ENCODE peak calls at places on chromosome 1, in seven cellular contexts. One of them, this sample, is unnamed.

GRCh38 chr1:234760303-234760723 is 150.3 kb upstream of the IRF2BP2 start:
- DNase-seq in T-helper 9 cell: no peak
- DNase-seq in tibial artery: no peak
- DNase-seq in body of pancreas: no peak
- DNase-seq in T-helper 2 cell: no peak
- DNase-seq in HuH-7.5: no peak
- DNase-seq in OCI-M1: no peak
- DNase-seq in this sample: no peak

GRCh38 chr1:86155061-86155806 is 1.3 kb downstream of the COL24A1 start:
- DNase-seq in T-helper 9 cell: no peak
- DNase-seq in tibial artery: peak
- DNase-seq in body of pancreas: peak
- DNase-seq in T-helper 2 cell: no peak
- DNase-seq in HuH-7.5: no peak
- DNase-seq in OCI-M1: no peak
- DNase-seq in this sample: no peak

GRCh38 chr1:201466492-201466891 is 2.5 kb downstream of the PHLDA3 start:
- DNase-seq in T-helper 9 cell: no peak
- DNase-seq in tibial artery: no peak
- DNase-seq in body of pancreas: no peak
- DNase-seq in T-helper 2 cell: no peak
- DNase-seq in HuH-7.5: no peak
- DNase-seq in OCI-M1: no peak
- DNase-seq in this sample: no peak

GRCh38 chr1:150484861-150485260 is 2.4 kb upstream of the TARS2 start:
- DNase-seq in T-helper 9 cell: no peak
- DNase-seq in tibial artery: no peak
- DNase-seq in body of pancreas: peak
- DNase-seq in T-helper 2 cell: no peak
- DNase-seq in HuH-7.5: no peak
- DNase-seq in OCI-M1: peak
- DNase-seq in this sample: no peak

GRCh38 chr1:167429612-167430011 is 88.7 kb downstream of the CD247 start:
- DNase-seq in T-helper 9 cell: no peak
- DNase-seq in tibial artery: no peak
- DNase-seq in body of pancreas: no peak
- DNase-seq in T-helper 2 cell: no peak
- DNase-seq in HuH-7.5: no peak
- DNase-seq in OCI-M1: no peak
- DNase-seq in this sample: no peak

GRCh38 chr1:21294266-21295058 is 4.2 kb upstream of the ECE1 start:
- DNase-seq in T-helper 9 cell: peak
- DNase-seq in tibial artery: no peak
- DNase-seq in body of pancreas: no peak
- DNase-seq in T-helper 2 cell: peak
- DNase-seq in HuH-7.5: no peak
- DNase-seq in OCI-M1: no peak
- DNase-seq in this sample: peak

GRCh38 chr1:180235077-180235501 is 5.0 kb downstream of the LHX4 start:
- DNase-seq in T-helper 9 cell: no peak
- DNase-seq in tibial artery: no peak
- DNase-seq in body of pancreas: no peak
- DNase-seq in T-helper 2 cell: no peak
- DNase-seq in HuH-7.5: no peak
- DNase-seq in OCI-M1: no peak
- DNase-seq in this sample: no peak

GRCh38 chr1:17419626-17420328 is 19.7 kb downstream of the RCC2 start:
- DNase-seq in T-helper 9 cell: peak
- DNase-seq in tibial artery: peak
- DNase-seq in body of pancreas: peak
- DNase-seq in T-helper 2 cell: peak
- DNase-seq in HuH-7.5: peak
- DNase-seq in OCI-M1: peak
- DNase-seq in this sample: peak

GRCh38 chr1:75522389-75522788 is 88.5 kb downstream of the SLC44A5 start:
- DNase-seq in T-helper 9 cell: no peak
- DNase-seq in tibial artery: no peak
- DNase-seq in body of pancreas: no peak
- DNase-seq in T-helper 2 cell: no peak
- DNase-seq in HuH-7.5: no peak
- DNase-seq in OCI-M1: no peak
- DNase-seq in this sample: no peak

GRCh38 chr1:97488505-97488904 is 432.3 kb downstream of the DPYD start:
- DNase-seq in T-helper 9 cell: no peak
- DNase-seq in tibial artery: no peak
- DNase-seq in body of pancreas: no peak
- DNase-seq in T-helper 2 cell: no peak
- DNase-seq in HuH-7.5: no peak
- DNase-seq in OCI-M1: peak
- DNase-seq in this sample: no peak

GRCh38 chr1:58932820-58933598 is 149.2 kb upstream of the JUN start:
- DNase-seq in T-helper 9 cell: no peak
- DNase-seq in tibial artery: no peak
- DNase-seq in body of pancreas: peak
- DNase-seq in T-helper 2 cell: no peak
- DNase-seq in HuH-7.5: peak
- DNase-seq in OCI-M1: no peak
- DNase-seq in this sample: no peak

GRCh38 chr1:100360790-100361232 is 8.5 kb downstream of the CDC14A start:
- DNase-seq in T-helper 9 cell: no peak
- DNase-seq in tibial artery: peak
- DNase-seq in body of pancreas: peak
- DNase-seq in T-helper 2 cell: no peak
- DNase-seq in HuH-7.5: no peak
- DNase-seq in OCI-M1: peak
- DNase-seq in this sample: no peak

GRCh38 chr1:41915786-41916571 is 2.7 kb downstream of the HIVEP3 start:
- DNase-seq in T-helper 9 cell: no peak
- DNase-seq in tibial artery: no peak
- DNase-seq in body of pancreas: peak
- DNase-seq in T-helper 2 cell: no peak
- DNase-seq in HuH-7.5: no peak
- DNase-seq in OCI-M1: no peak
- DNase-seq in this sample: no peak

GRCh38 chr1:113073457-113073950 is 506 bp downstream of the LRIG2 start:
- DNase-seq in T-helper 9 cell: no peak
- DNase-seq in tibial artery: peak
- DNase-seq in body of pancreas: peak
- DNase-seq in T-helper 2 cell: no peak
- DNase-seq in HuH-7.5: peak
- DNase-seq in OCI-M1: peak
- DNase-seq in this sample: peak

GRCh38 chr1:151368000-151368744 is 4.3 kb downstream of the SELENBP1 start:
- DNase-seq in T-helper 9 cell: no peak
- DNase-seq in tibial artery: no peak
- DNase-seq in body of pancreas: peak
- DNase-seq in T-helper 2 cell: no peak
- DNase-seq in HuH-7.5: no peak
- DNase-seq in OCI-M1: no peak
- DNase-seq in this sample: no peak